ENCODE peak calls at places on chromosomes 3 and 15, in ten cellular contexts. One of them, this sample, is unnamed.

GRCh38 chr3:27271890-27272289 is 97.3 kb downstream of the NEK10 start:
- DNase-seq in hippocampal formation: no peak
- DNase-seq in AG10803: no peak
- DNase-seq in stimulated activated CD4-positive, alpha-beta T cell treated with anti-CD3 and anti-CD28 coated beads, Interleukin-15, amount 100 ng/mL, for 24 hours: no peak
- DNase-seq in AG08395: no peak
- DNase-seq in left lobe of liver: no peak
- DNase-seq in ACHN: no peak
- DNase-seq in activated CD8-positive, alpha-beta T cell treated with anti-CD3 and anti-CD28 coated beads, Interleukin-2, amount 10 ng/mL, durations not matched to agents 7 days and 5 days: no peak
- DNase-seq in lung: no peak
- DNase-seq in T-cell: no peak
- DNase-seq in this sample: no peak

GRCh38 chr3:53668872-53669271 is 174.5 kb downstream of the CACNA1D start:
- DNase-seq in activated CD8-positive, alpha-beta T cell treated with anti-CD3 and anti-CD28 coated beads, Interleukin-2, amount 10 ng/mL, durations not matched to agents 7 days and 5 days: no peak
- DNase-seq in stimulated activated CD4-positive, alpha-beta T cell treated with anti-CD3 and anti-CD28 coated beads, Interleukin-15, amount 100 ng/mL, for 24 hours: no peak
- DNase-seq in ACHN: peak
- DNase-seq in lung: no peak
- DNase-seq in T-cell: no peak
- DNase-seq in AG08395: peak
- DNase-seq in AG10803: peak
- DNase-seq in left lobe of liver: no peak
- DNase-seq in hippocampal formation: no peak
- DNase-seq in this sample: no peak

GRCh38 chr15:42141246-42141645 is 15.2 kb downstream of the PLA2G4F start:
- DNase-seq in stimulated activated CD4-positive, alpha-beta T cell treated with anti-CD3 and anti-CD28 coated beads, Interleukin-15, amount 100 ng/mL, for 24 hours: no peak
- DNase-seq in hippocampal formation: no peak
- DNase-seq in AG10803: no peak
- DNase-seq in ACHN: no peak
- DNase-seq in left lobe of liver: no peak
- DNase-seq in AG08395: no peak
- DNase-seq in lung: no peak
- DNase-seq in T-cell: no peak
- DNase-seq in activated CD8-positive, alpha-beta T cell treated with anti-CD3 and anti-CD28 coated beads, Interleukin-2, amount 10 ng/mL, durations not matched to agents 7 days and 5 days: no peak
- DNase-seq in this sample: no peak

GRCh38 chr15:45690581-45691260 is 55.9 kb downstream of the SQOR start:
- DNase-seq in lung: no peak
- DNase-seq in stimulated activated CD4-positive, alpha-beta T cell treated with anti-CD3 and anti-CD28 coated beads, Interleukin-15, amount 100 ng/mL, for 24 hours: no peak
- DNase-seq in T-cell: no peak
- DNase-seq in activated CD8-positive, alpha-beta T cell treated with anti-CD3 and anti-CD28 coated beads, Interleukin-2, amount 10 ng/mL, durations not matched to agents 7 days and 5 days: no peak
- DNase-seq in hippocampal formation: no peak
- DNase-seq in ACHN: no peak
- DNase-seq in AG10803: peak
- DNase-seq in AG08395: peak
- DNase-seq in left lobe of liver: no peak
- DNase-seq in this sample: no peak

GRCh38 chr15:64687167-64688085 is 88.0 kb downstream of the RBPMS2 start:
- DNase-seq in AG10803: no peak
- DNase-seq in AG08395: no peak
- DNase-seq in ACHN: no peak
- DNase-seq in activated CD8-positive, alpha-beta T cell treated with anti-CD3 and anti-CD28 coated beads, Interleukin-2, amount 10 ng/mL, durations not matched to agents 7 days and 5 days: no peak
- DNase-seq in T-cell: no peak
- DNase-seq in stimulated activated CD4-positive, alpha-beta T cell treated with anti-CD3 and anti-CD28 coated beads, Interleukin-15, amount 100 ng/mL, for 24 hours: no peak
- DNase-seq in hippocampal formation: no peak
- DNase-seq in lung: no peak
- DNase-seq in left lobe of liver: no peak
- DNase-seq in this sample: no peak

GRCh38 chr3:186790261-186790981 is 7.0 kb downstream of the EIF4A2 start:
- DNase-seq in AG10803: peak
- DNase-seq in T-cell: no peak
- DNase-seq in activated CD8-positive, alpha-beta T cell treated with anti-CD3 and anti-CD28 coated beads, Interleukin-2, amount 10 ng/mL, durations not matched to agents 7 days and 5 days: no peak
- DNase-seq in hippocampal formation: no peak
- DNase-seq in left lobe of liver: no peak
- DNase-seq in AG08395: peak
- DNase-seq in lung: no peak
- DNase-seq in stimulated activated CD4-positive, alpha-beta T cell treated with anti-CD3 and anti-CD28 coated beads, Interleukin-15, amount 100 ng/mL, for 24 hours: peak
- DNase-seq in ACHN: peak
- DNase-seq in this sample: peak

GRCh38 chr3:76570436-76571057 is 469.4 kb upstream of the ROBO2 start:
- DNase-seq in lung: no peak
- DNase-seq in activated CD8-positive, alpha-beta T cell treated with anti-CD3 and anti-CD28 coated beads, Interleukin-2, amount 10 ng/mL, durations not matched to agents 7 days and 5 days: no peak
- DNase-seq in hippocampal formation: no peak
- DNase-seq in AG10803: peak
- DNase-seq in stimulated activated CD4-positive, alpha-beta T cell treated with anti-CD3 and anti-CD28 coated beads, Interleukin-15, amount 100 ng/mL, for 24 hours: no peak
- DNase-seq in AG08395: peak
- DNase-seq in left lobe of liver: no peak
- DNase-seq in ACHN: peak
- DNase-seq in T-cell: no peak
- DNase-seq in this sample: no peak

GRCh38 chr15:88741046-88741445 is 62.2 kb upstream of the ACAN start:
- DNase-seq in left lobe of liver: no peak
- DNase-seq in hippocampal formation: no peak
- DNase-seq in ACHN: no peak
- DNase-seq in stimulated activated CD4-positive, alpha-beta T cell treated with anti-CD3 and anti-CD28 coated beads, Interleukin-15, amount 100 ng/mL, for 24 hours: no peak
- DNase-seq in AG08395: no peak
- DNase-seq in activated CD8-positive, alpha-beta T cell treated with anti-CD3 and anti-CD28 coated beads, Interleukin-2, amount 10 ng/mL, durations not matched to agents 7 days and 5 days: no peak
- DNase-seq in lung: no peak
- DNase-seq in T-cell: no peak
- DNase-seq in AG10803: no peak
- DNase-seq in this sample: no peak

GRCh38 chr3:159872374-159873109 is 116.1 kb upstream of the IL12A start:
- DNase-seq in activated CD8-positive, alpha-beta T cell treated with anti-CD3 and anti-CD28 coated beads, Interleukin-2, amount 10 ng/mL, durations not matched to agents 7 days and 5 days: no peak
- DNase-seq in hippocampal formation: no peak
- DNase-seq in left lobe of liver: no peak
- DNase-seq in AG10803: peak
- DNase-seq in ACHN: peak
- DNase-seq in AG08395: peak
- DNase-seq in T-cell: no peak
- DNase-seq in lung: no peak
- DNase-seq in stimulated activated CD4-positive, alpha-beta T cell treated with anti-CD3 and anti-CD28 coated beads, Interleukin-15, amount 100 ng/mL, for 24 hours: no peak
- DNase-seq in this sample: peak

GRCh38 chr3:114290911-114291901 is 2.6 kb upstream of the TIGIT start:
- DNase-seq in AG08395: peak
- DNase-seq in hippocampal formation: no peak
- DNase-seq in ACHN: peak
- DNase-seq in left lobe of liver: peak
- DNase-seq in lung: peak
- DNase-seq in AG10803: peak
- DNase-seq in T-cell: peak
- DNase-seq in activated CD8-positive, alpha-beta T cell treated with anti-CD3 and anti-CD28 coated beads, Interleukin-2, amount 10 ng/mL, durations not matched to agents 7 days and 5 days: peak
- DNase-seq in stimulated activated CD4-positive, alpha-beta T cell treated with anti-CD3 and anti-CD28 coated beads, Interleukin-15, amount 100 ng/mL, for 24 hours: peak
- DNase-seq in this sample: peak

GRCh38 chr3:29914861-29915524 is 634.1 kb downstream of the RBMS3 start:
- DNase-seq in ACHN: no peak
- DNase-seq in lung: no peak
- DNase-seq in hippocampal formation: no peak
- DNase-seq in activated CD8-positive, alpha-beta T cell treated with anti-CD3 and anti-CD28 coated beads, Interleukin-2, amount 10 ng/mL, durations not matched to agents 7 days and 5 days: no peak
- DNase-seq in AG08395: peak
- DNase-seq in T-cell: no peak
- DNase-seq in left lobe of liver: no peak
- DNase-seq in stimulated activated CD4-positive, alpha-beta T cell treated with anti-CD3 and anti-CD28 coated beads, Interleukin-15, amount 100 ng/mL, for 24 hours: no peak
- DNase-seq in AG10803: peak
- DNase-seq in this sample: no peak

GRCh38 chr3:124995460-124995994 is 60.3 kb downstream of the HEG1 start:
- DNase-seq in stimulated activated CD4-positive, alpha-beta T cell treated with anti-CD3 and anti-CD28 coated beads, Interleukin-15, amount 100 ng/mL, for 24 hours: peak
- DNase-seq in ACHN: peak
- DNase-seq in AG08395: peak
- DNase-seq in T-cell: peak
- DNase-seq in activated CD8-positive, alpha-beta T cell treated with anti-CD3 and anti-CD28 coated beads, Interleukin-2, amount 10 ng/mL, durations not matched to agents 7 days and 5 days: peak
- DNase-seq in left lobe of liver: peak
- DNase-seq in lung: peak
- DNase-seq in AG10803: peak
- DNase-seq in hippocampal formation: peak
- DNase-seq in this sample: peak

GRCh38 chr3:42192334-42193200 is 73.4 kb downstream of the CCK start:
- DNase-seq in stimulated activated CD4-positive, alpha-beta T cell treated with anti-CD3 and anti-CD28 coated beads, Interleukin-15, amount 100 ng/mL, for 24 hours: no peak
- DNase-seq in hippocampal formation: no peak
- DNase-seq in AG08395: peak
- DNase-seq in left lobe of liver: no peak
- DNase-seq in T-cell: no peak
- DNase-seq in AG10803: peak
- DNase-seq in lung: no peak
- DNase-seq in ACHN: no peak
- DNase-seq in activated CD8-positive, alpha-beta T cell treated with anti-CD3 and anti-CD28 coated beads, Interleukin-2, amount 10 ng/mL, durations not matched to agents 7 days and 5 days: no peak
- DNase-seq in this sample: no peak

GRCh38 chr3:49352286-49352685 is 5.9 kb downstream of the GPX1 start:
- DNase-seq in hippocampal formation: no peak
- DNase-seq in AG10803: no peak
- DNase-seq in left lobe of liver: no peak
- DNase-seq in ACHN: no peak
- DNase-seq in stimulated activated CD4-positive, alpha-beta T cell treated with anti-CD3 and anti-CD28 coated beads, Interleukin-15, amount 100 ng/mL, for 24 hours: no peak
- DNase-seq in activated CD8-positive, alpha-beta T cell treated with anti-CD3 and anti-CD28 coated beads, Interleukin-2, amount 10 ng/mL, durations not matched to agents 7 days and 5 days: no peak
- DNase-seq in AG08395: no peak
- DNase-seq in lung: no peak
- DNase-seq in T-cell: no peak
- DNase-seq in this sample: no peak

GRCh38 chr3:174955513-174956001 is 96.4 kb downstream of the NAALADL2 start:
- DNase-seq in ACHN: peak
- DNase-seq in activated CD8-positive, alpha-beta T cell treated with anti-CD3 and anti-CD28 coated beads, Interleukin-2, amount 10 ng/mL, durations not matched to agents 7 days and 5 days: no peak
- DNase-seq in AG10803: peak
- DNase-seq in left lobe of liver: no peak
- DNase-seq in T-cell: no peak
- DNase-seq in hippocampal formation: no peak
- DNase-seq in lung: no peak
- DNase-seq in stimulated activated CD4-positive, alpha-beta T cell treated with anti-CD3 and anti-CD28 coated beads, Interleukin-15, amount 100 ng/mL, for 24 hours: no peak
- DNase-seq in AG08395: peak
- DNase-seq in this sample: peak

GRCh38 chr3:101131767-101132166 is 138.5 kb upstream of the ABI3BP start:
- DNase-seq in AG10803: no peak
- DNase-seq in T-cell: no peak
- DNase-seq in ACHN: no peak
- DNase-seq in hippocampal formation: no peak
- DNase-seq in stimulated activated CD4-positive, alpha-beta T cell treated with anti-CD3 and anti-CD28 coated beads, Interleukin-15, amount 100 ng/mL, for 24 hours: no peak
- DNase-seq in activated CD8-positive, alpha-beta T cell treated with anti-CD3 and anti-CD28 coated beads, Interleukin-2, amount 10 ng/mL, durations not matched to agents 7 days and 5 days: no peak
- DNase-seq in AG08395: no peak
- DNase-seq in lung: no peak
- DNase-seq in left lobe of liver: no peak
- DNase-seq in this sample: no peak

GRCh38 chr15:64930778-64931240 is 19.1 kb downstream of the ANKDD1A start:
- DNase-seq in left lobe of liver: peak
- DNase-seq in stimulated activated CD4-positive, alpha-beta T cell treated with anti-CD3 and anti-CD28 coated beads, Interleukin-15, amount 100 ng/mL, for 24 hours: no peak
- DNase-seq in lung: no peak
- DNase-seq in activated CD8-positive, alpha-beta T cell treated with anti-CD3 and anti-CD28 coated beads, Interleukin-2, amount 10 ng/mL, durations not matched to agents 7 days and 5 days: peak
- DNase-seq in hippocampal formation: no peak
- DNase-seq in ACHN: no peak
- DNase-seq in AG08395: no peak
- DNase-seq in AG10803: peak
- DNase-seq in T-cell: no peak
- DNase-seq in this sample: peak

GRCh38 chr3:39809181-39809994 is at the start of gene MYRIP:
- DNase-seq in activated CD8-positive, alpha-beta T cell treated with anti-CD3 and anti-CD28 coated beads, Interleukin-2, amount 10 ng/mL, durations not matched to agents 7 days and 5 days: no peak
- DNase-seq in AG08395: no peak
- DNase-seq in ACHN: peak
- DNase-seq in left lobe of liver: peak
- DNase-seq in stimulated activated CD4-positive, alpha-beta T cell treated with anti-CD3 and anti-CD28 coated beads, Interleukin-15, amount 100 ng/mL, for 24 hours: peak
- DNase-seq in AG10803: peak
- DNase-seq in hippocampal formation: peak
- DNase-seq in lung: peak
- DNase-seq in T-cell: no peak
- DNase-seq in this sample: peak

GRCh38 chr3:37967252-37967881 is 23.2 kb upstream of the VILL start:
- DNase-seq in left lobe of liver: peak
- DNase-seq in AG08395: peak
- DNase-seq in stimulated activated CD4-positive, alpha-beta T cell treated with anti-CD3 and anti-CD28 coated beads, Interleukin-15, amount 100 ng/mL, for 24 hours: peak
- DNase-seq in activated CD8-positive, alpha-beta T cell treated with anti-CD3 and anti-CD28 coated beads, Interleukin-2, amount 10 ng/mL, durations not matched to agents 7 days and 5 days: peak
- DNase-seq in T-cell: peak
- DNase-seq in ACHN: peak
- DNase-seq in lung: peak
- DNase-seq in AG10803: peak
- DNase-seq in hippocampal formation: peak
- DNase-seq in this sample: peak

GRCh38 chr15:89665449-89666146 is 10.3 kb upstream of the KIF7 start:
- DNase-seq in stimulated activated CD4-positive, alpha-beta T cell treated with anti-CD3 and anti-CD28 coated beads, Interleukin-15, amount 100 ng/mL, for 24 hours: peak
- DNase-seq in hippocampal formation: no peak
- DNase-seq in T-cell: no peak
- DNase-seq in left lobe of liver: no peak
- DNase-seq in ACHN: peak
- DNase-seq in AG08395: peak
- DNase-seq in AG10803: peak
- DNase-seq in activated CD8-positive, alpha-beta T cell treated with anti-CD3 and anti-CD28 coated beads, Interleukin-2, amount 10 ng/mL, durations not matched to agents 7 days and 5 days: peak
- DNase-seq in lung: no peak
- DNase-seq in this sample: peak

GRCh38 chr15:23588268-23588667 is 22.8 kb downstream of the MKRN3 start:
- DNase-seq in T-cell: no peak
- DNase-seq in activated CD8-positive, alpha-beta T cell treated with anti-CD3 and anti-CD28 coated beads, Interleukin-2, amount 10 ng/mL, durations not matched to agents 7 days and 5 days: no peak
- DNase-seq in AG08395: no peak
- DNase-seq in ACHN: no peak
- DNase-seq in lung: no peak
- DNase-seq in hippocampal formation: no peak
- DNase-seq in stimulated activated CD4-positive, alpha-beta T cell treated with anti-CD3 and anti-CD28 coated beads, Interleukin-15, amount 100 ng/mL, for 24 hours: no peak
- DNase-seq in AG10803: no peak
- DNase-seq in left lobe of liver: no peak
- DNase-seq in this sample: no peak

GRCh38 chr15:69880616-69881309 is 217.0 kb downstream of the TLE3 start:
- DNase-seq in activated CD8-positive, alpha-beta T cell treated with anti-CD3 and anti-CD28 coated beads, Interleukin-2, amount 10 ng/mL, durations not matched to agents 7 days and 5 days: no peak
- DNase-seq in stimulated activated CD4-positive, alpha-beta T cell treated with anti-CD3 and anti-CD28 coated beads, Interleukin-15, amount 100 ng/mL, for 24 hours: no peak
- DNase-seq in hippocampal formation: no peak
- DNase-seq in left lobe of liver: no peak
- DNase-seq in AG10803: no peak
- DNase-seq in lung: no peak
- DNase-seq in T-cell: no peak
- DNase-seq in AG08395: no peak
- DNase-seq in ACHN: no peak
- DNase-seq in this sample: no peak

GRCh38 chr3:140585828-140586227 is 92.0 kb upstream of the TRIM42 start:
- DNase-seq in T-cell: no peak
- DNase-seq in activated CD8-positive, alpha-beta T cell treated with anti-CD3 and anti-CD28 coated beads, Interleukin-2, amount 10 ng/mL, durations not matched to agents 7 days and 5 days: no peak
- DNase-seq in stimulated activated CD4-positive, alpha-beta T cell treated with anti-CD3 and anti-CD28 coated beads, Interleukin-15, amount 100 ng/mL, for 24 hours: no peak
- DNase-seq in AG08395: no peak
- DNase-seq in left lobe of liver: no peak
- DNase-seq in lung: no peak
- DNase-seq in hippocampal formation: no peak
- DNase-seq in AG10803: peak
- DNase-seq in ACHN: no peak
- DNase-seq in this sample: no peak